ENCODE peak calls at places on chromosomes 13 and 19, in seven cellular contexts. W is nephron progenitor cell; H is stimulated activated CD4-positive, alpha-beta T cell treated with anti-CD3 and anti-CD28 coated beads, Interleukin-1b, Interleukin-23, amount 100 ng/mL, for 4 hours; A is bronchial epithelial cell; B is cardiac fibroblast; S is left ventricle myocardium superior; R is activated T-helper 1 cell treated with anti-CD3 and anti-CD28 coated beads, Interleukin-12 subunit alpha, Interleukin-12 subunit beta, Interleukin-2, Interleukin-4 antibody, amounts not matched to agents 30 ng/mL and 10 ng/mL and 1 ng/mL, durations not matched to agents 14 hours and 24 hours and 36 hours. Z is an unnamed sample.

GRCh38 chr19:51712461-51713081 is 11.2 kb downstream of the HAS1 start:
- DNase-seq in W (no peak), H (no peak), A (peak; percentile 71), B (peak; percentile 67), S (no peak), R (no peak), Z (peak; percentile 68)

GRCh38 chr19:55070755-55071502 is 4.7 kb upstream of the EPS8L1 start:
- DNase-seq in W (no peak), H (no peak), A (peak; percentile 88), B (peak; percentile 38), S (no peak), R (no peak), Z (peak; percentile 74)

GRCh38 chr19:56139847-56140582 is 1.1 kb upstream of the ZNF444 start:
- DNase-seq in W (no peak), H (no peak), A (no peak), B (peak; percentile 21), S (no peak), R (no peak), Z (no peak)

GRCh38 chr13:78689011-78689410 is 30.1 kb upstream of the OBI1 start:
- DNase-seq in W (no peak), H (no peak), A (no peak), B (peak; percentile 14), S (no peak), R (no peak), Z (no peak)

GRCh38 chr19:45423033-45423588 is 606 bp downstream of the ERCC1 start:
- DNase-seq in W (no peak), H (peak; percentile 80), A (no peak), B (no peak), S (no peak), R (no peak), Z (no peak)

GRCh38 chr19:16342002-16342715 is 17.5 kb downstream of the KLF2 start:
- DNase-seq in W (no peak), H (peak; percentile 33), A (no peak), B (peak; percentile 51), S (peak; percentile 60), R (peak; percentile 52), Z (no peak)

GRCh38 chr19:36401475-36401874 is 17.0 kb downstream of the ZFP82 start:
- DNase-seq in W (no peak), H (no peak), A (no peak), B (no peak), S (no peak), R (no peak), Z (no peak)

GRCh38 chr19:33410915-33411401 is 37.4 kb downstream of the CEBPG start:
- DNase-seq in W (no peak), H (no peak), A (no peak), B (no peak), S (no peak), R (no peak), Z (no peak)

GRCh38 chr19:3365447-3366103 is 808 bp upstream of the NFIC start:
- DNase-seq in W (no peak), H (no peak), A (no peak), B (peak; percentile 80), S (peak; percentile 84), R (no peak), Z (no peak)

GRCh38 chr19:49879243-49879960 is 1.9 kb downstream of the TBC1D17 start:
- DNase-seq in W (no peak), H (no peak), A (no peak), B (no peak), S (no peak), R (no peak), Z (no peak)

GRCh38 chr19:54287456-54287855 is 6.5 kb upstream of the LILRB2 start:
- DNase-seq in W (no peak), H (no peak), A (no peak), B (no peak), S (no peak), R (no peak), Z (no peak)

GRCh38 chr13:99969368-99969933 is 2.1 kb downstream of the ZIC5 start:
- DNase-seq in W (peak; percentile 61), H (no peak), A (no peak), B (no peak), S (no peak), R (no peak), Z (no peak)